ENCODE peak calls at places on chromosomes 6 and 20, in six cellular contexts. One of them, this sample, is unnamed.
A peak's percentile ranks its signal among the peaks of the same experiment; 100 is the strongest.

GRCh38 chr6:91653954-91654843 is 1067.3 kb upstream of the MAP3K7 start:
- DNase-seq in left cardiac atrium: no peak
- DNase-seq in substantia nigra: no peak
- DNase-seq in stimulated activated CD4-positive, alpha-beta T cell treated with anti-CD3 and anti-CD28 coated beads, Interleukin-1b, Interleukin-23, amount 100 ng/mL, for 1 hour: no peak
- DNase-seq in psoas muscle: no peak
- DNase-seq in sciatic nerve: no peak
- DNase-seq in this sample: peak; percentile 68

GRCh38 chr6:52503344-52503747 is 73.5 kb downstream of the TRAM2 start:
- DNase-seq in psoas muscle: no peak
- DNase-seq in sciatic nerve: no peak
- DNase-seq in stimulated activated CD4-positive, alpha-beta T cell treated with anti-CD3 and anti-CD28 coated beads, Interleukin-1b, Interleukin-23, amount 100 ng/mL, for 1 hour: no peak
- DNase-seq in left cardiac atrium: no peak
- DNase-seq in substantia nigra: no peak
- DNase-seq in this sample: no peak

GRCh38 chr6:153801917-153802316 is 237.1 kb upstream of the OPRM1 start:
- DNase-seq in stimulated activated CD4-positive, alpha-beta T cell treated with anti-CD3 and anti-CD28 coated beads, Interleukin-1b, Interleukin-23, amount 100 ng/mL, for 1 hour: no peak
- DNase-seq in psoas muscle: no peak
- DNase-seq in left cardiac atrium: no peak
- DNase-seq in substantia nigra: no peak
- DNase-seq in sciatic nerve: no peak
- DNase-seq in this sample: no peak

GRCh38 chr6:34249469-34250370 is 914 bp upstream of the SMIM29 start:
- DNase-seq in left cardiac atrium: no peak
- DNase-seq in psoas muscle: no peak
- DNase-seq in stimulated activated CD4-positive, alpha-beta T cell treated with anti-CD3 and anti-CD28 coated beads, Interleukin-1b, Interleukin-23, amount 100 ng/mL, for 1 hour: no peak
- DNase-seq in substantia nigra: no peak
- DNase-seq in sciatic nerve: no peak
- DNase-seq in this sample: no peak

GRCh38 chr6:16749516-16750485 is 11.5 kb downstream of the ATXN1 start:
- DNase-seq in substantia nigra: no peak
- DNase-seq in psoas muscle: no peak
- DNase-seq in stimulated activated CD4-positive, alpha-beta T cell treated with anti-CD3 and anti-CD28 coated beads, Interleukin-1b, Interleukin-23, amount 100 ng/mL, for 1 hour: no peak
- DNase-seq in left cardiac atrium: no peak
- DNase-seq in sciatic nerve: no peak
- DNase-seq in this sample: no peak

GRCh38 chr20:4726710-4727391 is 5.1 kb downstream of the PRND start:
- DNase-seq in sciatic nerve: no peak
- DNase-seq in left cardiac atrium: no peak
- DNase-seq in substantia nigra: no peak
- DNase-seq in stimulated activated CD4-positive, alpha-beta T cell treated with anti-CD3 and anti-CD28 coated beads, Interleukin-1b, Interleukin-23, amount 100 ng/mL, for 1 hour: no peak
- DNase-seq in psoas muscle: no peak
- DNase-seq in this sample: no peak

GRCh38 chr6:25312703-25313102 is 33.5 kb downstream of the CARMIL1 start:
- DNase-seq in sciatic nerve: no peak
- DNase-seq in substantia nigra: no peak
- DNase-seq in stimulated activated CD4-positive, alpha-beta T cell treated with anti-CD3 and anti-CD28 coated beads, Interleukin-1b, Interleukin-23, amount 100 ng/mL, for 1 hour: no peak
- DNase-seq in left cardiac atrium: no peak
- DNase-seq in psoas muscle: no peak
- DNase-seq in this sample: no peak

GRCh38 chr20:45970646-45971424 is 1.2 kb downstream of the ZNF335 start:
- DNase-seq in stimulated activated CD4-positive, alpha-beta T cell treated with anti-CD3 and anti-CD28 coated beads, Interleukin-1b, Interleukin-23, amount 100 ng/mL, for 1 hour: no peak
- DNase-seq in psoas muscle: peak; percentile 35
- DNase-seq in sciatic nerve: peak; percentile 77
- DNase-seq in substantia nigra: peak; percentile 40
- DNase-seq in left cardiac atrium: no peak
- DNase-seq in this sample: no peak

GRCh38 chr6:137904822-137905617 is 38.0 kb downstream of the TNFAIP3 start:
- DNase-seq in left cardiac atrium: peak; percentile 34
- DNase-seq in psoas muscle: no peak
- DNase-seq in stimulated activated CD4-positive, alpha-beta T cell treated with anti-CD3 and anti-CD28 coated beads, Interleukin-1b, Interleukin-23, amount 100 ng/mL, for 1 hour: peak; percentile 74
- DNase-seq in sciatic nerve: no peak
- DNase-seq in substantia nigra: no peak
- DNase-seq in this sample: no peak

GRCh38 chr6:157148391-157149323 is 174.7 kb downstream of the TMEM242 start:
- DNase-seq in sciatic nerve: no peak
- DNase-seq in substantia nigra: peak; percentile 72
- DNase-seq in left cardiac atrium: peak; percentile 76
- DNase-seq in psoas muscle: peak; percentile 62
- DNase-seq in stimulated activated CD4-positive, alpha-beta T cell treated with anti-CD3 and anti-CD28 coated beads, Interleukin-1b, Interleukin-23, amount 100 ng/mL, for 1 hour: no peak
- DNase-seq in this sample: no peak

GRCh38 chr6:45421700-45422540 is 44.2 kb upstream of the SUPT3H start:
- DNase-seq in sciatic nerve: peak; percentile 86
- DNase-seq in substantia nigra: peak; percentile 60
- DNase-seq in left cardiac atrium: peak; percentile 45
- DNase-seq in psoas muscle: peak; percentile 51
- DNase-seq in stimulated activated CD4-positive, alpha-beta T cell treated with anti-CD3 and anti-CD28 coated beads, Interleukin-1b, Interleukin-23, amount 100 ng/mL, for 1 hour: no peak
- DNase-seq in this sample: no peak

GRCh38 chr6:3403244-3404154 is 53.4 kb downstream of the SLC22A23 start:
- DNase-seq in psoas muscle: no peak
- DNase-seq in sciatic nerve: no peak
- DNase-seq in left cardiac atrium: no peak
- DNase-seq in substantia nigra: no peak
- DNase-seq in stimulated activated CD4-positive, alpha-beta T cell treated with anti-CD3 and anti-CD28 coated beads, Interleukin-1b, Interleukin-23, amount 100 ng/mL, for 1 hour: no peak
- DNase-seq in this sample: no peak

GRCh38 chr20:59010995-59011873 is 4.2 kb upstream of the CTSZ start:
- DNase-seq in sciatic nerve: peak; percentile 53
- DNase-seq in psoas muscle: no peak
- DNase-seq in stimulated activated CD4-positive, alpha-beta T cell treated with anti-CD3 and anti-CD28 coated beads, Interleukin-1b, Interleukin-23, amount 100 ng/mL, for 1 hour: no peak
- DNase-seq in substantia nigra: no peak
- DNase-seq in left cardiac atrium: peak; percentile 63
- DNase-seq in this sample: no peak

GRCh38 chr6:3919130-3919628 is 70.0 kb downstream of the FAM50B start:
- DNase-seq in substantia nigra: no peak
- DNase-seq in left cardiac atrium: no peak
- DNase-seq in stimulated activated CD4-positive, alpha-beta T cell treated with anti-CD3 and anti-CD28 coated beads, Interleukin-1b, Interleukin-23, amount 100 ng/mL, for 1 hour: no peak
- DNase-seq in sciatic nerve: no peak
- DNase-seq in psoas muscle: peak; percentile 34
- DNase-seq in this sample: no peak

GRCh38 chr6:21501815-21502214 is 91.7 kb upstream of the SOX4 start:
- DNase-seq in stimulated activated CD4-positive, alpha-beta T cell treated with anti-CD3 and anti-CD28 coated beads, Interleukin-1b, Interleukin-23, amount 100 ng/mL, for 1 hour: no peak
- DNase-seq in substantia nigra: no peak
- DNase-seq in psoas muscle: no peak
- DNase-seq in sciatic nerve: no peak
- DNase-seq in left cardiac atrium: no peak
- DNase-seq in this sample: no peak

GRCh38 chr20:29302979-29303644 is 1954.4 kb upstream of the DEFB115 start:
- DNase-seq in psoas muscle: no peak
- DNase-seq in substantia nigra: no peak
- DNase-seq in sciatic nerve: peak; percentile 49
- DNase-seq in left cardiac atrium: no peak
- DNase-seq in stimulated activated CD4-positive, alpha-beta T cell treated with anti-CD3 and anti-CD28 coated beads, Interleukin-1b, Interleukin-23, amount 100 ng/mL, for 1 hour: no peak
- DNase-seq in this sample: no peak

GRCh38 chr6:27139753-27140522 is 107.6 kb upstream of the PRSS16 start:
- DNase-seq in substantia nigra: no peak
- DNase-seq in stimulated activated CD4-positive, alpha-beta T cell treated with anti-CD3 and anti-CD28 coated beads, Interleukin-1b, Interleukin-23, amount 100 ng/mL, for 1 hour: no peak
- DNase-seq in psoas muscle: no peak
- DNase-seq in sciatic nerve: no peak
- DNase-seq in left cardiac atrium: no peak
- DNase-seq in this sample: no peak

GRCh38 chr6:41191569-41191968 is 9.4 kb downstream of the TREML2 start:
- DNase-seq in left cardiac atrium: peak; percentile 39
- DNase-seq in stimulated activated CD4-positive, alpha-beta T cell treated with anti-CD3 and anti-CD28 coated beads, Interleukin-1b, Interleukin-23, amount 100 ng/mL, for 1 hour: peak; percentile 21
- DNase-seq in psoas muscle: no peak
- DNase-seq in sciatic nerve: no peak
- DNase-seq in substantia nigra: no peak
- DNase-seq in this sample: no peak

GRCh38 chr20:6692566-6693168 is 74.8 kb upstream of the BMP2 start:
- DNase-seq in substantia nigra: no peak
- DNase-seq in psoas muscle: no peak
- DNase-seq in sciatic nerve: no peak
- DNase-seq in stimulated activated CD4-positive, alpha-beta T cell treated with anti-CD3 and anti-CD28 coated beads, Interleukin-1b, Interleukin-23, amount 100 ng/mL, for 1 hour: no peak
- DNase-seq in left cardiac atrium: no peak
- DNase-seq in this sample: no peak

GRCh38 chr6:158311193-158311592 is 1.1 kb upstream of the TULP4 start:
- DNase-seq in stimulated activated CD4-positive, alpha-beta T cell treated with anti-CD3 and anti-CD28 coated beads, Interleukin-1b, Interleukin-23, amount 100 ng/mL, for 1 hour: no peak
- DNase-seq in left cardiac atrium: no peak
- DNase-seq in psoas muscle: no peak
- DNase-seq in substantia nigra: no peak
- DNase-seq in sciatic nerve: no peak
- DNase-seq in this sample: no peak

GRCh38 chr6:20416567-20417345 is 15.1 kb downstream of the E2F3 start:
- DNase-seq in stimulated activated CD4-positive, alpha-beta T cell treated with anti-CD3 and anti-CD28 coated beads, Interleukin-1b, Interleukin-23, amount 100 ng/mL, for 1 hour: no peak
- DNase-seq in sciatic nerve: no peak
- DNase-seq in psoas muscle: no peak
- DNase-seq in left cardiac atrium: no peak
- DNase-seq in substantia nigra: no peak
- DNase-seq in this sample: no peak

GRCh38 chr6:18990313-18990978 is 603.3 kb downstream of the RNF144B start:
- DNase-seq in psoas muscle: peak; percentile 49
- DNase-seq in substantia nigra: peak; percentile 72
- DNase-seq in stimulated activated CD4-positive, alpha-beta T cell treated with anti-CD3 and anti-CD28 coated beads, Interleukin-1b, Interleukin-23, amount 100 ng/mL, for 1 hour: peak; percentile 2
- DNase-seq in sciatic nerve: peak; percentile 81
- DNase-seq in left cardiac atrium: peak; percentile 83
- DNase-seq in this sample: no peak

GRCh38 chr6:11650711-11651110 is 113.2 kb downstream of the TMEM170B start:
- DNase-seq in stimulated activated CD4-positive, alpha-beta T cell treated with anti-CD3 and anti-CD28 coated beads, Interleukin-1b, Interleukin-23, amount 100 ng/mL, for 1 hour: no peak
- DNase-seq in substantia nigra: no peak
- DNase-seq in psoas muscle: no peak
- DNase-seq in left cardiac atrium: no peak
- DNase-seq in sciatic nerve: no peak
- DNase-seq in this sample: no peak

GRCh38 chr6:31663961-31664789 is 622 bp downstream of the GPANK1 start:
- DNase-seq in stimulated activated CD4-positive, alpha-beta T cell treated with anti-CD3 and anti-CD28 coated beads, Interleukin-1b, Interleukin-23, amount 100 ng/mL, for 1 hour: no peak
- DNase-seq in sciatic nerve: no peak
- DNase-seq in left cardiac atrium: peak; percentile 64
- DNase-seq in psoas muscle: peak; percentile 46
- DNase-seq in substantia nigra: no peak
- DNase-seq in this sample: no peak

GRCh38 chr6:76230711-76231110 is 158.2 kb upstream of the IMPG1 start:
- DNase-seq in substantia nigra: no peak
- DNase-seq in sciatic nerve: no peak
- DNase-seq in stimulated activated CD4-positive, alpha-beta T cell treated with anti-CD3 and anti-CD28 coated beads, Interleukin-1b, Interleukin-23, amount 100 ng/mL, for 1 hour: no peak
- DNase-seq in left cardiac atrium: no peak
- DNase-seq in psoas muscle: no peak
- DNase-seq in this sample: no peak

GRCh38 chr6:142537612-142538478 is 236.0 kb downstream of the ADGRG6 start:
- DNase-seq in left cardiac atrium: no peak
- DNase-seq in sciatic nerve: no peak
- DNase-seq in stimulated activated CD4-positive, alpha-beta T cell treated with anti-CD3 and anti-CD28 coated beads, Interleukin-1b, Interleukin-23, amount 100 ng/mL, for 1 hour: no peak
- DNase-seq in psoas muscle: no peak
- DNase-seq in substantia nigra: no peak
- DNase-seq in this sample: no peak

GRCh38 chr20:38671701-38672292 is 52.5 kb upstream of the SLC32A1 start:
- DNase-seq in sciatic nerve: no peak
- DNase-seq in substantia nigra: no peak
- DNase-seq in left cardiac atrium: no peak
- DNase-seq in stimulated activated CD4-positive, alpha-beta T cell treated with anti-CD3 and anti-CD28 coated beads, Interleukin-1b, Interleukin-23, amount 100 ng/mL, for 1 hour: no peak
- DNase-seq in psoas muscle: no peak
- DNase-seq in this sample: no peak

GRCh38 chr20:6868864-6869263 is 101.4 kb downstream of the BMP2 start:
- DNase-seq in sciatic nerve: no peak
- DNase-seq in stimulated activated CD4-positive, alpha-beta T cell treated with anti-CD3 and anti-CD28 coated beads, Interleukin-1b, Interleukin-23, amount 100 ng/mL, for 1 hour: no peak
- DNase-seq in substantia nigra: no peak
- DNase-seq in left cardiac atrium: no peak
- DNase-seq in psoas muscle: peak; percentile 15
- DNase-seq in this sample: no peak

GRCh38 chr20:46312075-46312944 is 4.0 kb upstream of the CDH22 start:
- DNase-seq in substantia nigra: no peak
- DNase-seq in stimulated activated CD4-positive, alpha-beta T cell treated with anti-CD3 and anti-CD28 coated beads, Interleukin-1b, Interleukin-23, amount 100 ng/mL, for 1 hour: no peak
- DNase-seq in psoas muscle: no peak
- DNase-seq in sciatic nerve: no peak
- DNase-seq in left cardiac atrium: no peak
- DNase-seq in this sample: no peak

GRCh38 chr6:73695619-73696421 is at the start of gene CD109:
- DNase-seq in stimulated activated CD4-positive, alpha-beta T cell treated with anti-CD3 and anti-CD28 coated beads, Interleukin-1b, Interleukin-23, amount 100 ng/mL, for 1 hour: peak; percentile 48
- DNase-seq in psoas muscle: peak; percentile 48
- DNase-seq in substantia nigra: no peak
- DNase-seq in left cardiac atrium: peak; percentile 48
- DNase-seq in sciatic nerve: peak; percentile 65
- DNase-seq in this sample: no peak

GRCh38 chr20:33781945-33782344 is 29.2 kb upstream of the CHMP4B start:
- DNase-seq in substantia nigra: no peak
- DNase-seq in left cardiac atrium: no peak
- DNase-seq in stimulated activated CD4-positive, alpha-beta T cell treated with anti-CD3 and anti-CD28 coated beads, Interleukin-1b, Interleukin-23, amount 100 ng/mL, for 1 hour: no peak
- DNase-seq in sciatic nerve: no peak
- DNase-seq in psoas muscle: no peak
- DNase-seq in this sample: no peak

This sample was measured in cerebellar nuclear complex.